ENCODE peak calls at places on chromosome 1, in ten cellular contexts. O, Z, L, A, H, W, X, C, M and V are unnamed samples.

GRCh38 chr1:98696077-98696476 is 34.6 kb downstream of the SNX7 start:
- DNase-seq in O (no peak), Z (no peak), L (no peak), A (no peak), H (no peak), W (no peak), X (no peak), C (no peak), M (no peak), V (no peak)

GRCh38 chr1:212366901-212367300 is 47.8 kb downstream of the PACC1 start:
- DNase-seq in O (no peak), Z (no peak), L (no peak), A (no peak), H (no peak), W (no peak), X (no peak), C (peak), M (no peak), V (no peak)

GRCh38 chr1:58874757-58875755 is 91.2 kb upstream of the JUN start:
- DNase-seq in O (peak), Z (no peak), L (peak), A (no peak), H (peak), W (peak), X (peak), C (peak), M (peak), V (no peak)

GRCh38 chr1:88883156-88883555 is 8.2 kb downstream of the GTF2B start:
- DNase-seq in O (no peak), Z (no peak), L (no peak), A (no peak), H (no peak), W (no peak), X (no peak), C (no peak), M (no peak), V (no peak)

GRCh38 chr1:156126043-156126700 is 11.7 kb downstream of the LMNA start:
- DNase-seq in O (peak), Z (peak), L (peak), A (peak), H (no peak), W (peak), X (peak), C (peak), M (no peak), V (peak)

GRCh38 chr1:234737210-234737761 is 127.3 kb upstream of the IRF2BP2 start:
- DNase-seq in O (no peak), Z (no peak), L (no peak), A (no peak), H (no peak), W (no peak), X (no peak), C (no peak), M (no peak), V (no peak)

GRCh38 chr1:27306892-27307850 is 14.8 kb upstream of the TMEM222 start:
- DNase-seq in O (peak), Z (no peak), L (no peak), A (no peak), H (no peak), W (no peak), X (no peak), C (no peak), M (peak), V (no peak)

GRCh38 chr1:68111804-68112436 is 61.5 kb upstream of the DIRAS3 start:
- DNase-seq in O (peak), Z (no peak), L (peak), A (no peak), H (peak), W (peak), X (peak), C (peak), M (peak), V (no peak)

GRCh38 chr1:51564124-51564523 is 45.1 kb upstream of the EPS15 start:
- DNase-seq in O (no peak), Z (peak), L (no peak), A (no peak), H (no peak), W (no peak), X (no peak), C (peak), M (no peak), V (peak)

GRCh38 chr1:182484531-182485257 is 34.7 kb downstream of the RGSL1 start:
- DNase-seq in O (peak), Z (peak), L (no peak), A (no peak), H (no peak), W (no peak), X (no peak), C (no peak), M (peak), V (peak)

GRCh38 chr1:59570524-59570923 is 244.2 kb upstream of the HOOK1 start:
- DNase-seq in O (no peak), Z (no peak), L (no peak), A (peak), H (peak), W (no peak), X (no peak), C (no peak), M (peak), V (no peak)

GRCh38 chr1:156108057-156108456 is 6.5 kb upstream of the LMNA start:
- DNase-seq in O (no peak), Z (no peak), L (no peak), A (no peak), H (no peak), W (no peak), X (no peak), C (no peak), M (no peak), V (no peak)

GRCh38 chr1:151968058-151968457 is 25.6 kb downstream of the S100A10 start:
- DNase-seq in O (peak), Z (peak), L (peak), A (peak), H (no peak), W (no peak), X (no peak), C (peak), M (peak), V (peak)

GRCh38 chr1:54979327-54979891 is 1.0 kb upstream of the TMEM61 start:
- DNase-seq in O (no peak), Z (peak), L (no peak), A (no peak), H (no peak), W (no peak), X (no peak), C (no peak), M (no peak), V (no peak)

GRCh38 chr1:44270666-44271628 is 57.7 kb downstream of the DMAP1 start:
- DNase-seq in O (no peak), Z (no peak), L (no peak), A (no peak), H (no peak), W (no peak), X (no peak), C (peak), M (peak), V (no peak)

GRCh38 chr1:147878022-147878421 is 24.6 kb upstream of the GJA8 start:
- DNase-seq in O (no peak), Z (no peak), L (no peak), A (no peak), H (no peak), W (no peak), X (no peak), C (no peak), M (no peak), V (no peak)

GRCh38 chr1:37294514-37294913 is 179.9 kb upstream of the ZC3H12A start:
- DNase-seq in O (no peak), Z (no peak), L (no peak), A (no peak), H (no peak), W (no peak), X (no peak), C (no peak), M (no peak), V (no peak)

GRCh38 chr1:17196496-17197180 is 8.3 kb upstream of the PADI1 start:
- DNase-seq in O (no peak), Z (no peak), L (no peak), A (no peak), H (no peak), W (no peak), X (no peak), C (no peak), M (no peak), V (no peak)

GRCh38 chr1:247358920-247359319 is 27.3 kb upstream of the ZNF496 start:
- DNase-seq in O (no peak), Z (no peak), L (no peak), A (no peak), H (no peak), W (no peak), X (no peak), C (no peak), M (no peak), V (no peak)

GRCh38 chr1:196651637-196652215 is at the start of gene CFH:
- DNase-seq in O (peak), Z (no peak), L (peak), A (no peak), H (no peak), W (no peak), X (peak), C (peak), M (no peak), V (no peak)

GRCh38 chr1:111804736-111805135 is 49.0 kb downstream of the DDX20 start:
- DNase-seq in O (no peak), Z (no peak), L (no peak), A (no peak), H (peak), W (no peak), X (no peak), C (no peak), M (no peak), V (no peak)

GRCh38 chr1:240256836-240257503 is 165.3 kb downstream of the FMN2 start:
- DNase-seq in O (no peak), Z (no peak), L (no peak), A (no peak), H (no peak), W (no peak), X (no peak), C (no peak), M (no peak), V (no peak)

GRCh38 chr1:88488277-88488676 is 195.8 kb upstream of the PKN2 start:
- DNase-seq in O (no peak), Z (no peak), L (no peak), A (no peak), H (no peak), W (no peak), X (no peak), C (no peak), M (no peak), V (no peak)

GRCh38 chr1:167093863-167094516 is at the start of gene STYXL2:
- DNase-seq in O (no peak), Z (no peak), L (no peak), A (no peak), H (no peak), W (peak), X (no peak), C (no peak), M (no peak), V (no peak)

GRCh38 chr1:147073062-147073432 is 99.2 kb downstream of the PRKAB2 start:
- DNase-seq in O (no peak), Z (no peak), L (no peak), A (no peak), H (peak), W (no peak), X (no peak), C (no peak), M (no peak), V (no peak)

GRCh38 chr1:167635233-167635648 is 5.2 kb downstream of the RCSD1 start:
- DNase-seq in O (no peak), Z (no peak), L (no peak), A (no peak), H (no peak), W (peak), X (no peak), C (no peak), M (no peak), V (no peak)

GRCh38 chr1:53550201-53550741 is 91.1 kb downstream of the DMRTB1 start:
- DNase-seq in O (no peak), Z (no peak), L (no peak), A (no peak), H (no peak), W (no peak), X (no peak), C (peak), M (no peak), V (no peak)